ENCODE peak calls at places on chromosomes 6 and 20, in ten cellular contexts. Y is GM06990; C is EH; G is effector CD4-positive, alpha-beta T cell; P is dermis blood vessel endothelial cell; K is cortex of kidney; A is stimulated activated CD8-positive, alpha-beta memory T cell treated with anti-CD3 and anti-CD28 coated beads, Interleukin-7, amount 100 ng/mL, for 24 hours; D is Peyer's patch; E is NCI-H1930; O is islet precursor cell. S is an unnamed sample.

GRCh38 chr20:4369119-4369797 is 352.5 kb upstream of the PRND start:
- DNase-seq in Y (no peak), C (no peak), G (no peak), P (peak), K (no peak), A (no peak), D (no peak), E (no peak), O (no peak), S (no peak)

GRCh38 chr6:130895516-130895915 is 68.3 kb downstream of the SMLR1 start:
- DNase-seq in Y (no peak), C (peak), G (no peak), P (no peak), K (no peak), A (no peak), D (no peak), E (no peak), O (no peak), S (no peak)

GRCh38 chr6:46771556-46771955 is 21.6 kb upstream of the MEP1A start:
- DNase-seq in Y (no peak), C (no peak), G (no peak), P (no peak), K (no peak), A (no peak), D (no peak), E (no peak), O (no peak), S (no peak)

GRCh38 chr20:61795669-61796630 is 269.7 kb downstream of the TAF4 start:
- DNase-seq in Y (no peak), C (no peak), G (no peak), P (no peak), K (no peak), A (no peak), D (no peak), E (no peak), O (no peak), S (no peak)

GRCh38 chr6:67221226-67221625 is 1413.9 kb upstream of the ADGRB3 start:
- DNase-seq in Y (no peak), C (no peak), G (no peak), P (no peak), K (no peak), A (no peak), D (no peak), E (no peak), O (no peak), S (no peak)

GRCh38 chr6:112153926-112154621 is 66.7 kb downstream of the FAM229B start:
- DNase-seq in Y (no peak), C (peak), G (no peak), P (no peak), K (no peak), A (no peak), D (no peak), E (no peak), O (no peak), S (no peak)

GRCh38 chr6:161434921-161435411 is 161.1 kb upstream of the AGPAT4 start:
- DNase-seq in Y (no peak), C (peak), G (no peak), P (peak), K (no peak), A (no peak), D (no peak), E (no peak), O (no peak), S (no peak)

GRCh38 chr6:6401401-6401800 is 80.9 kb upstream of the F13A1 start:
- DNase-seq in Y (no peak), C (no peak), G (no peak), P (no peak), K (no peak), A (no peak), D (no peak), E (no peak), O (no peak), S (no peak)

GRCh38 chr6:111462770-111463391 is 20.1 kb downstream of the REV3L start:
- DNase-seq in Y (no peak), C (peak), G (no peak), P (peak), K (no peak), A (no peak), D (no peak), E (no peak), O (no peak), S (no peak)

GRCh38 chr6:134165827-134166226 is 113.4 kb upstream of the SLC2A12 start:
- DNase-seq in Y (no peak), C (peak), G (no peak), P (no peak), K (no peak), A (no peak), D (no peak), E (no peak), O (no peak), S (no peak)

GRCh38 chr20:52010541-52010940 is 181.0 kb downstream of the ZFP64 start:
- DNase-seq in Y (no peak), C (no peak), G (no peak), P (no peak), K (no peak), A (no peak), D (no peak), E (no peak), O (no peak), S (no peak)

GRCh38 chr20:38001981-38002380 is 31.3 kb downstream of the TTI1 start:
- DNase-seq in Y (no peak), C (peak), G (no peak), P (peak), K (no peak), A (no peak), D (no peak), E (no peak), O (no peak), S (no peak)

GRCh38 chr6:77401231-77401630 is 62.1 kb downstream of the HTR1B start:
- DNase-seq in Y (no peak), C (peak), G (no peak), P (no peak), K (no peak), A (no peak), D (no peak), E (no peak), O (no peak), S (no peak)

S was measured in NCI-H187.